ENCODE peak calls at places on chromosomes 16 and 17, in ten cellular contexts. Z, R, P, S, J, I, N, W, Y and A are unnamed samples.
A peak's percentile ranks its signal among the peaks of the same experiment; 100 is the strongest.

GRCh38 chr17:42052478-42052877 is 2.1 kb upstream of the C17orf113 start:
- DNase-seq in Z (no peak), R (no peak), P (no peak), S (no peak), J (no peak), I (no peak), N (no peak), W (no peak), Y (no peak), A (no peak)

GRCh38 chr16:10376229-10376628 is 9.6 kb upstream of the ATF7IP2 start:
- DNase-seq in Z (no peak), R (no peak), P (no peak), S (no peak), J (no peak), I (no peak), N (no peak), W (no peak), Y (no peak), A (no peak)

GRCh38 chr16:47643610-47644009 is 182.5 kb downstream of the PHKB start:
- DNase-seq in Z (no peak), R (no peak), P (no peak), S (no peak), J (no peak), I (no peak), N (peak; percentile 10), W (no peak), Y (no peak), A (peak; percentile 18)

GRCh38 chr16:75029854-75030253 is 31.0 kb downstream of the ZNRF1 start:
- DNase-seq in Z (no peak), R (peak; percentile 20), P (no peak), S (no peak), J (no peak), I (no peak), N (peak; percentile 42), W (no peak), Y (no peak), A (peak; percentile 64)

GRCh38 chr17:74550602-74551001 is 4.7 kb upstream of the CD300C start:
- DNase-seq in Z (no peak), R (no peak), P (no peak), S (no peak), J (no peak), I (no peak), N (no peak), W (no peak), Y (no peak), A (no peak)

GRCh38 chr17:36085710-36086268 is 4.2 kb downstream of the CCL3 start:
- DNase-seq in Z (no peak), R (no peak), P (no peak), S (no peak), J (no peak), I (no peak), N (peak; percentile 54), W (no peak), Y (no peak), A (peak; percentile 6)

GRCh38 chr16:69767459-69768229 is 5.5 kb downstream of the WWP2 start:
- DNase-seq in Z (no peak), R (no peak), P (no peak), S (no peak), J (no peak), I (no peak), N (no peak), W (no peak), Y (no peak), A (no peak)

GRCh38 chr16:48676836-48677235 is 66.9 kb upstream of the N4BP1 start:
- DNase-seq in Z (no peak), R (no peak), P (no peak), S (no peak), J (no peak), I (no peak), N (peak; percentile 50), W (no peak), Y (no peak), A (peak; percentile 20)

GRCh38 chr16:79997257-79997656 is 396.7 kb upstream of the MAF start:
- DNase-seq in Z (no peak), R (peak; percentile 2), P (no peak), S (no peak), J (no peak), I (no peak), N (peak; percentile 17), W (no peak), Y (no peak), A (no peak)

GRCh38 chr17:42514867-42515266 is 21.2 kb upstream of the NAGLU start:
- DNase-seq in Z (no peak), R (no peak), P (no peak), S (no peak), J (no peak), I (no peak), N (peak; percentile 32), W (no peak), Y (no peak), A (no peak)

GRCh38 chr17:42680331-42680808 is 1.3 kb downstream of the CCR10 start:
- DNase-seq in Z (no peak), R (no peak), P (no peak), S (no peak), J (no peak), I (no peak), N (peak; percentile 78), W (peak; percentile 60), Y (no peak), A (peak; percentile 43)

GRCh38 chr17:6079960-6080359 is 9.8 kb downstream of the WSCD1 start:
- DNase-seq in Z (no peak), R (no peak), P (no peak), S (no peak), J (no peak), I (no peak), N (no peak), W (no peak), Y (no peak), A (no peak)

GRCh38 chr16:26957283-26957859 is 109.4 kb upstream of the C16orf82 start:
- DNase-seq in Z (no peak), R (no peak), P (no peak), S (no peak), J (no peak), I (no peak), N (no peak), W (no peak), Y (no peak), A (no peak)

GRCh38 chr17:82566129-82566995 is 46.8 kb downstream of the FOXK2 start:
- DNase-seq in Z (no peak), R (no peak), P (no peak), S (no peak), J (peak; percentile 31), I (no peak), N (no peak), W (no peak), Y (no peak), A (no peak)